ENCODE peak calls at places on chromosome 1, in ten cellular contexts. One of them, this sample, is unnamed.

GRCh38 chr1:96688737-96689136 is 32.8 kb upstream of the PTBP2 start:
- DNase-seq in left lung: no peak
- DNase-seq in SHP77 treated with DMSO at 0.1 percent for 48 hours: no peak
- DNase-seq in cardiac fibroblast: no peak
- DNase-seq in substantia nigra: peak
- DNase-seq in AG10803: no peak
- DNase-seq in NCI-H82: peak
- DNase-seq in M059J: no peak
- DNase-seq in activated CD4-positive, alpha-beta T cell treated with anti-CD3 and anti-CD28 coated beads, Interleukin-2, amount 10 ng/mL, durations not matched to agents 7 days and 5 days: no peak
- DNase-seq in AML-193: no peak
- DNase-seq in this sample: peak

GRCh38 chr1:159172599-159173291 is 1.3 kb downstream of the CADM3 start:
- DNase-seq in AG10803: no peak
- DNase-seq in activated CD4-positive, alpha-beta T cell treated with anti-CD3 and anti-CD28 coated beads, Interleukin-2, amount 10 ng/mL, durations not matched to agents 7 days and 5 days: no peak
- DNase-seq in NCI-H82: peak
- DNase-seq in substantia nigra: peak
- DNase-seq in left lung: no peak
- DNase-seq in M059J: no peak
- DNase-seq in cardiac fibroblast: peak
- DNase-seq in AML-193: no peak
- DNase-seq in SHP77 treated with DMSO at 0.1 percent for 48 hours: no peak
- DNase-seq in this sample: no peak

GRCh38 chr1:12467570-12468286 is 150.3 kb downstream of the DHRS3 start:
- DNase-seq in SHP77 treated with DMSO at 0.1 percent for 48 hours: no peak
- DNase-seq in AML-193: no peak
- DNase-seq in activated CD4-positive, alpha-beta T cell treated with anti-CD3 and anti-CD28 coated beads, Interleukin-2, amount 10 ng/mL, durations not matched to agents 7 days and 5 days: no peak
- DNase-seq in NCI-H82: no peak
- DNase-seq in substantia nigra: no peak
- DNase-seq in left lung: no peak
- DNase-seq in cardiac fibroblast: no peak
- DNase-seq in M059J: no peak
- DNase-seq in AG10803: peak
- DNase-seq in this sample: no peak

GRCh38 chr1:77308889-77309621 is 27.2 kb downstream of the AK5 start:
- DNase-seq in left lung: no peak
- DNase-seq in cardiac fibroblast: no peak
- DNase-seq in AG10803: no peak
- DNase-seq in activated CD4-positive, alpha-beta T cell treated with anti-CD3 and anti-CD28 coated beads, Interleukin-2, amount 10 ng/mL, durations not matched to agents 7 days and 5 days: no peak
- DNase-seq in AML-193: no peak
- DNase-seq in substantia nigra: no peak
- DNase-seq in M059J: no peak
- DNase-seq in NCI-H82: no peak
- DNase-seq in SHP77 treated with DMSO at 0.1 percent for 48 hours: no peak
- DNase-seq in this sample: peak

GRCh38 chr1:206579747-206580437 is 32.4 kb downstream of the EIF2D start:
- DNase-seq in AML-193: peak
- DNase-seq in left lung: peak
- DNase-seq in SHP77 treated with DMSO at 0.1 percent for 48 hours: no peak
- DNase-seq in substantia nigra: peak
- DNase-seq in activated CD4-positive, alpha-beta T cell treated with anti-CD3 and anti-CD28 coated beads, Interleukin-2, amount 10 ng/mL, durations not matched to agents 7 days and 5 days: peak
- DNase-seq in AG10803: peak
- DNase-seq in cardiac fibroblast: peak
- DNase-seq in NCI-H82: no peak
- DNase-seq in M059J: peak
- DNase-seq in this sample: peak

GRCh38 chr1:13478687-13479086 is 35.1 kb downstream of the LRRC38 start:
- DNase-seq in AG10803: no peak
- DNase-seq in cardiac fibroblast: no peak
- DNase-seq in left lung: no peak
- DNase-seq in substantia nigra: no peak
- DNase-seq in NCI-H82: peak
- DNase-seq in M059J: no peak
- DNase-seq in AML-193: no peak
- DNase-seq in activated CD4-positive, alpha-beta T cell treated with anti-CD3 and anti-CD28 coated beads, Interleukin-2, amount 10 ng/mL, durations not matched to agents 7 days and 5 days: no peak
- DNase-seq in SHP77 treated with DMSO at 0.1 percent for 48 hours: no peak
- DNase-seq in this sample: no peak

GRCh38 chr1:227797612-227798011 is 17.9 kb upstream of the PRSS38 start:
- DNase-seq in M059J: no peak
- DNase-seq in activated CD4-positive, alpha-beta T cell treated with anti-CD3 and anti-CD28 coated beads, Interleukin-2, amount 10 ng/mL, durations not matched to agents 7 days and 5 days: no peak
- DNase-seq in left lung: no peak
- DNase-seq in SHP77 treated with DMSO at 0.1 percent for 48 hours: no peak
- DNase-seq in cardiac fibroblast: no peak
- DNase-seq in AML-193: no peak
- DNase-seq in AG10803: no peak
- DNase-seq in substantia nigra: no peak
- DNase-seq in NCI-H82: no peak
- DNase-seq in this sample: no peak

GRCh38 chr1:167630568-167631385 is 745 bp downstream of the RCSD1 start:
- DNase-seq in left lung: no peak
- DNase-seq in M059J: no peak
- DNase-seq in NCI-H82: no peak
- DNase-seq in AML-193: peak
- DNase-seq in SHP77 treated with DMSO at 0.1 percent for 48 hours: no peak
- DNase-seq in substantia nigra: no peak
- DNase-seq in cardiac fibroblast: no peak
- DNase-seq in AG10803: no peak
- DNase-seq in activated CD4-positive, alpha-beta T cell treated with anti-CD3 and anti-CD28 coated beads, Interleukin-2, amount 10 ng/mL, durations not matched to agents 7 days and 5 days: peak
- DNase-seq in this sample: peak

GRCh38 chr1:234997201-234998173 is 131.2 kb downstream of the TOMM20 start:
- DNase-seq in NCI-H82: no peak
- DNase-seq in activated CD4-positive, alpha-beta T cell treated with anti-CD3 and anti-CD28 coated beads, Interleukin-2, amount 10 ng/mL, durations not matched to agents 7 days and 5 days: no peak
- DNase-seq in M059J: peak
- DNase-seq in SHP77 treated with DMSO at 0.1 percent for 48 hours: peak
- DNase-seq in cardiac fibroblast: peak
- DNase-seq in substantia nigra: peak
- DNase-seq in AG10803: peak
- DNase-seq in left lung: peak
- DNase-seq in AML-193: no peak
- DNase-seq in this sample: no peak